ENCODE peak calls at places on chromosomes 13 and 19, in six cellular contexts. One of them, this sample, is unnamed.

GRCh38 chr13:21095311-21095710 is 33.9 kb upstream of the LATS2 start:
- DNase-seq in hepatocyte: no peak
- DNase-seq in heart right ventricle: no peak
- DNase-seq in Peyer's patch: no peak
- DNase-seq in cardiac muscle cell: no peak
- DNase-seq in left lung: no peak
- DNase-seq in this sample: no peak

GRCh38 chr13:26525528-26525927 is 32.0 kb upstream of the WASF3 start:
- DNase-seq in cardiac muscle cell: no peak
- DNase-seq in hepatocyte: no peak
- DNase-seq in heart right ventricle: no peak
- DNase-seq in Peyer's patch: no peak
- DNase-seq in left lung: no peak
- DNase-seq in this sample: no peak

GRCh38 chr13:54373211-54373610 is 1344.6 kb downstream of the OLFM4 start:
- DNase-seq in Peyer's patch: no peak
- DNase-seq in heart right ventricle: no peak
- DNase-seq in cardiac muscle cell: no peak
- DNase-seq in hepatocyte: no peak
- DNase-seq in left lung: no peak
- DNase-seq in this sample: no peak

GRCh38 chr13:24124789-24125476 is 35.6 kb upstream of the SPATA13 start:
- DNase-seq in hepatocyte: no peak
- DNase-seq in Peyer's patch: no peak
- DNase-seq in cardiac muscle cell: no peak
- DNase-seq in heart right ventricle: no peak
- DNase-seq in left lung: no peak
- DNase-seq in this sample: no peak

GRCh38 chr13:112056284-112056727 is 10.6 kb upstream of the SOX1 start:
- DNase-seq in Peyer's patch: no peak
- DNase-seq in left lung: no peak
- DNase-seq in hepatocyte: no peak
- DNase-seq in heart right ventricle: no peak
- DNase-seq in cardiac muscle cell: no peak
- DNase-seq in this sample: no peak

GRCh38 chr19:18364826-18365528 is 21.0 kb upstream of the GDF15 start:
- DNase-seq in left lung: peak; percentile 82
- DNase-seq in cardiac muscle cell: peak; percentile 100
- DNase-seq in hepatocyte: peak; percentile 94
- DNase-seq in heart right ventricle: peak; percentile 27
- DNase-seq in Peyer's patch: peak; percentile 72
- DNase-seq in this sample: no peak

GRCh38 chr19:18156841-18157464 is 4.0 kb downstream of the PIK3R2 start:
- DNase-seq in cardiac muscle cell: peak; percentile 96
- DNase-seq in hepatocyte: peak; percentile 89
- DNase-seq in left lung: peak; percentile 90
- DNase-seq in heart right ventricle: peak; percentile 90
- DNase-seq in Peyer's patch: peak; percentile 94
- DNase-seq in this sample: no peak

GRCh38 chr19:44954649-44955499 is at the start of gene CLPTM1:
- DNase-seq in cardiac muscle cell: peak; percentile 98
- DNase-seq in hepatocyte: peak; percentile 99
- DNase-seq in left lung: peak; percentile 98
- DNase-seq in Peyer's patch: peak; percentile 97
- DNase-seq in heart right ventricle: peak; percentile 98
- DNase-seq in this sample: peak; percentile 96

GRCh38 chr19:43506629-43507028 is 2.1 kb upstream of the PHLDB3 start:
- DNase-seq in cardiac muscle cell: no peak
- DNase-seq in left lung: no peak
- DNase-seq in hepatocyte: no peak
- DNase-seq in heart right ventricle: no peak
- DNase-seq in Peyer's patch: no peak
- DNase-seq in this sample: no peak

GRCh38 chr19:30106417-30107095 is 164.5 kb downstream of the URI1 start:
- DNase-seq in Peyer's patch: no peak
- DNase-seq in left lung: no peak
- DNase-seq in heart right ventricle: no peak
- DNase-seq in cardiac muscle cell: no peak
- DNase-seq in hepatocyte: no peak
- DNase-seq in this sample: no peak

GRCh38 chr19:54357381-54357780 is 7.3 kb downstream of the LAIR1 start:
- DNase-seq in heart right ventricle: no peak
- DNase-seq in Peyer's patch: no peak
- DNase-seq in cardiac muscle cell: no peak
- DNase-seq in left lung: no peak
- DNase-seq in hepatocyte: no peak
- DNase-seq in this sample: no peak

GRCh38 chr13:40120781-40121180 is 465.3 kb downstream of the COG6 start:
- DNase-seq in cardiac muscle cell: peak; percentile 75
- DNase-seq in hepatocyte: no peak
- DNase-seq in Peyer's patch: no peak
- DNase-seq in left lung: no peak
- DNase-seq in heart right ventricle: no peak
- DNase-seq in this sample: no peak

GRCh38 chr13:103539265-103539664 is 473.0 kb upstream of the SLC10A2 start:
- DNase-seq in hepatocyte: peak; percentile 21
- DNase-seq in heart right ventricle: peak; percentile 11
- DNase-seq in Peyer's patch: no peak
- DNase-seq in cardiac muscle cell: no peak
- DNase-seq in left lung: no peak
- DNase-seq in this sample: no peak

GRCh38 chr13:84894749-84895148 is 904.5 kb downstream of the SLITRK6 start:
- DNase-seq in hepatocyte: no peak
- DNase-seq in left lung: no peak
- DNase-seq in cardiac muscle cell: no peak
- DNase-seq in Peyer's patch: no peak
- DNase-seq in heart right ventricle: no peak
- DNase-seq in this sample: no peak

GRCh38 chr13:114072421-114072820 is 60.0 kb downstream of the RASA3 start:
- DNase-seq in left lung: no peak
- DNase-seq in Peyer's patch: peak; percentile 15
- DNase-seq in hepatocyte: no peak
- DNase-seq in heart right ventricle: no peak
- DNase-seq in cardiac muscle cell: no peak
- DNase-seq in this sample: no peak

GRCh38 chr19:19105365-19106060 is 32.8 kb downstream of the TMEM161A start:
- DNase-seq in heart right ventricle: peak; percentile 52
- DNase-seq in cardiac muscle cell: peak; percentile 84
- DNase-seq in Peyer's patch: peak; percentile 82
- DNase-seq in hepatocyte: peak; percentile 92
- DNase-seq in left lung: no peak
- DNase-seq in this sample: no peak

GRCh38 chr19:13833330-13834265 is 38.4 kb downstream of the ZSWIM4 start:
- DNase-seq in cardiac muscle cell: peak; percentile 95
- DNase-seq in left lung: peak; percentile 94
- DNase-seq in hepatocyte: peak; percentile 96
- DNase-seq in Peyer's patch: peak; percentile 99
- DNase-seq in heart right ventricle: peak; percentile 97
- DNase-seq in this sample: peak; percentile 96

GRCh38 chr19:19239675-19240074 is 27.9 kb downstream of the NCAN start:
- DNase-seq in heart right ventricle: no peak
- DNase-seq in cardiac muscle cell: no peak
- DNase-seq in left lung: no peak
- DNase-seq in hepatocyte: no peak
- DNase-seq in Peyer's patch: no peak
- DNase-seq in this sample: no peak

GRCh38 chr19:34837262-34837661 is 64.2 kb upstream of the ZNF599 start:
- DNase-seq in cardiac muscle cell: peak; percentile 33
- DNase-seq in hepatocyte: peak; percentile 20
- DNase-seq in heart right ventricle: peak; percentile 59
- DNase-seq in Peyer's patch: peak; percentile 69
- DNase-seq in left lung: no peak
- DNase-seq in this sample: no peak

GRCh38 chr19:15276620-15277019 is 44.4 kb upstream of the EPHX3 start:
- DNase-seq in heart right ventricle: no peak
- DNase-seq in hepatocyte: no peak
- DNase-seq in cardiac muscle cell: no peak
- DNase-seq in left lung: no peak
- DNase-seq in Peyer's patch: no peak
- DNase-seq in this sample: no peak

GRCh38 chr19:55141696-55142095 is 7.3 kb downstream of the TNNT1 start:
- DNase-seq in left lung: no peak
- DNase-seq in heart right ventricle: no peak
- DNase-seq in Peyer's patch: no peak
- DNase-seq in cardiac muscle cell: no peak
- DNase-seq in hepatocyte: no peak
- DNase-seq in this sample: no peak

GRCh38 chr19:15222738-15223648 is 9.3 kb downstream of the EPHX3 start:
- DNase-seq in heart right ventricle: peak; percentile 93
- DNase-seq in cardiac muscle cell: peak; percentile 98
- DNase-seq in Peyer's patch: peak; percentile 74
- DNase-seq in left lung: peak; percentile 92
- DNase-seq in hepatocyte: peak; percentile 96
- DNase-seq in this sample: peak; percentile 74

DNA sequence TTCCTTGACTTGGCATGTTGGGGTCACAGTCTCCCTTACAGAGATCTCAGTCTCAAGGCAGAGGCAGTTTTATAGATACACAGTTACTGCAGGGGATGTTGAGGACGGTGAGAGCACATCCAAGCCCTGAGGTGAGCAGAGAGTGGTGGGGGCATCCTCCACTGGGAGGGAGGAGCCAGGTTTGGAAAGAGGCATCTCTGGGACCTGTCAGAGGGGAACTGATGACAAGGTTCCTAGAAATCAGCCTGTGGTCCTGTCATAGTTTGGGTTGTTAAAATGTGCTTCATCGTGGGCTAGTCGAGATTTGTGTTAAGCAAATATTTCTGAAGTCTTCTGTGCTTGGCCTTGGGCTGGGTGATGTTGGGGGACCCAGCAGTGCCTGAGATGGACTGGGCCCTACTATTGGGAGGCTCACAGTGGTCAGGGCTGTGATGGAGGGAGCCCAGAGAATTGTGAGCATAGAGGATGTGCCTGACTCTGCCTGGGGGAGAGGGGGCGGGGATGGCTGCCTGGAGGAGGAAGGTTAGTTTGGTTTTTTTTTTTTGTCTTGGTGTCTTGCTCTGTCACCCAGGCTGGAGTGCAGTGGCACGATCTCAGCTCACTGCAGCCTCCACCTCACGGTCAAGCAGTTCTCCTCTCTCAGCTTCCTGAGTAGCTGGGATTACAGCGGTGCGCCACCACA is 3.9 kb downstream of the SUPT5H start:
- DNase-seq in heart right ventricle: no peak
- DNase-seq in cardiac muscle cell: no peak
- DNase-seq in left lung: no peak
- DNase-seq in hepatocyte: no peak
- DNase-seq in Peyer's patch: no peak
- DNase-seq in this sample: no peak
- TF ChIP-seq CTCF in heart right ventricle: no peak
- TF ChIP-seq CTCF in cardiac muscle cell: no peak
- TF ChIP-seq CTCF in left lung: no peak
- TF ChIP-seq CTCF in hepatocyte: no peak
- TF ChIP-seq CTCF in Peyer's patch: no peak
- TF ChIP-seq CTCF in this sample: no peak

GRCh38 chr13:48268019-48268418 is 35.0 kb downstream of the ITM2B start:
- DNase-seq in Peyer's patch: no peak
- DNase-seq in cardiac muscle cell: no peak
- DNase-seq in left lung: no peak
- DNase-seq in hepatocyte: no peak
- DNase-seq in heart right ventricle: no peak
- DNase-seq in this sample: no peak
- H3K36me3 ChIP-seq in Peyer's patch: no peaks in the 10 kb centered on the region
- H3K36me3 ChIP-seq in cardiac muscle cell: peaks cover 1% of the 10 kb centered on the region
- H3K36me3 ChIP-seq in left lung: no peaks in the 10 kb centered on the region
- H3K36me3 ChIP-seq in hepatocyte: no peaks in the 10 kb centered on the region
- H3K36me3 ChIP-seq in heart right ventricle: no peaks in the 10 kb centered on the region
- H3K36me3 ChIP-seq in this sample: peaks cover 10% of the 10 kb centered on the region

GRCh38 chr19:8881512-8881911 is 49.3 kb downstream of the MBD3L1 start:
- DNase-seq in Peyer's patch: no peak
- DNase-seq in hepatocyte: no peak
- DNase-seq in left lung: no peak
- DNase-seq in cardiac muscle cell: no peak
- DNase-seq in heart right ventricle: no peak
- DNase-seq in this sample: no peak
- H3K9me3 ChIP-seq in Peyer's patch: no peaks in the 10 kb centered on the region
- H3K9me3 ChIP-seq in hepatocyte: no peaks in the 10 kb centered on the region
- H3K9me3 ChIP-seq in left lung: no peaks in the 10 kb centered on the region
- H3K9me3 ChIP-seq in cardiac muscle cell: peaks cover 2% of the 10 kb centered on the region
- H3K9me3 ChIP-seq in heart right ventricle: peaks cover 2% of the 10 kb centered on the region
- H3K9me3 ChIP-seq in this sample: no peaks in the 10 kb centered on the region

GRCh38 chr13:51923983-51924539 is 62.3 kb downstream of the CCDC70 start:
- DNase-seq in hepatocyte: no peak
- DNase-seq in left lung: no peak
- DNase-seq in heart right ventricle: no peak
- DNase-seq in cardiac muscle cell: no peak
- DNase-seq in Peyer's patch: no peak
- DNase-seq in this sample: no peak
- TF ChIP-seq CTCF in hepatocyte: no peak
- TF ChIP-seq CTCF in left lung: no peak
- TF ChIP-seq CTCF in heart right ventricle: no peak
- TF ChIP-seq CTCF in cardiac muscle cell: peak; percentile 24
- TF ChIP-seq CTCF in Peyer's patch: no peak
- TF ChIP-seq CTCF in this sample: no peak

DNA sequence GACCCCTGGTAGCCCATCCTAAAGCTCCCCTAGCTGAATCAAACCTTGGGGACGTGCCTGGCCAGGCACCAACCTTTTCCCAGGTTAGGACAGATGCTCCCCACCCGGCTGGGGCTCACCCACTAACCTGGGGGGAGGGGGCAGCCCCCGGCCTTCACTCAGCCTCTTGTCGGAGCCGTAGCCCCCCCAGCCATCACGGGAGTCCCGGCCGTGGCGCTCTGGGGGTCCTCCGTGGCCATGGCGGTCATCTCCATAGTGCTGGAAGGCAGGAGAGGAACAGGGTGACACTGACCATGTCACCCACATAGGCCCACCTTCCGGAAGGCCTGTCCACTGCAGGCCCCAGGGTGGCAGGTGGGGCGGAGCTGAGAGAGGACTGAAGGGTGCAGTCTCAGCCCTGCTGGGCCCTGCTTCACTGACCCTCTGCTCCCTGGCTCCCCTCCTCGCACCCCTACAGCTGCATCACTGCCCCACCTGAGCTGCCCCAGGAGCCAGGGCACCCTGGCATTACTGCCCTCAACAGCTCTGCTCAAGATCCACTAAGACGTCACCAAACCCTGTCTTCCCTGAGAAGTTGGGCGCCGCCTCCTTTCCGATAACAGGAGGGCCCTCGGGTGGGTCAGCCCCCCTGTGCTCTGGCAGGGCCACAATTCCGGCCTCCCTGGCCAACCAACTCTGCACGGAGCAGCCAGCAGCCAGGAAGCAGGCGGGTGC is 22.6 kb upstream of the TINCR start:
- DNase-seq in cardiac muscle cell: no peak
- DNase-seq in heart right ventricle: no peak
- DNase-seq in left lung: no peak
- DNase-seq in hepatocyte: no peak
- DNase-seq in Peyer's patch: no peak
- DNase-seq in this sample: no peak
- H3K36me3 ChIP-seq in cardiac muscle cell: peaks cover 62% of the 10 kb centered on the region
- H3K36me3 ChIP-seq in heart right ventricle: peaks cover 22% of the 10 kb centered on the region
- H3K36me3 ChIP-seq in left lung: no peaks in the 10 kb centered on the region
- H3K36me3 ChIP-seq in hepatocyte: no peaks in the 10 kb centered on the region
- H3K36me3 ChIP-seq in Peyer's patch: peaks cover 9% of the 10 kb centered on the region
- H3K36me3 ChIP-seq in this sample: peaks cover 71% of the 10 kb centered on the region

DNA sequence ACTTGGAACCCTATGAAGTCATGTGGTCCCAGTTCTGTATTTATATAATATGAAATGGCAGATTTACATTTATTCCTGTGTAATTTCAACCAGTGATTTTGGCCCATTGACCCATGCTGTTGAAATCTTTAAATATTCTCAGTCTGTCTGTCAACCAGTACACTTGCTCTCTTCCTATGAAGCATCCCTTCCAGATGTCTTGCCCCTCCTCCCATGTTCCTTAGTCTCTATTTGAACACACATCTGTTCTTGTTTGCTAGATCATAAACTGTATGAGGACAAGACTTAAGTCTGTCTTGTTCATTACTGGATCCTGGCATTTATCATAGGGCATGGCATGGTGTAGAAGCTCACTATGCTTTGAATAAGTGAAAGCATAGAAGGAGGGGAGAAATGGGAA is 35.0 kb downstream of the STARD13 start:
- DNase-seq in left lung: no peak
- DNase-seq in Peyer's patch: no peak
- DNase-seq in cardiac muscle cell: no peak
- DNase-seq in hepatocyte: no peak
- DNase-seq in heart right ventricle: no peak
- DNase-seq in this sample: no peak
- H3K9me3 ChIP-seq in left lung: no peaks in the 10 kb centered on the region
- H3K9me3 ChIP-seq in Peyer's patch: no peaks in the 10 kb centered on the region
- H3K9me3 ChIP-seq in cardiac muscle cell: no peaks in the 10 kb centered on the region
- H3K9me3 ChIP-seq in hepatocyte: no peaks in the 10 kb centered on the region
- H3K9me3 ChIP-seq in heart right ventricle: no peaks in the 10 kb centered on the region
- H3K9me3 ChIP-seq in this sample: no peaks in the 10 kb centered on the region